ENCODE peak calls at places on chromosomes 4 and X, in four cellular contexts. F, Z, D and H are unnamed samples.

GRCh38 chr4:6855692-6856297 is 53.8 kb upstream of the TBC1D14 start:
- DNase-seq in F (peak), Z (peak), D (peak), H (peak)

GRCh38 chr4:165085946-165086345 is 26.7 kb downstream of the TMEM192 start:
- DNase-seq in F (no peak), Z (no peak), D (no peak), H (no peak)

GRCh38 chrX:119646515-119646914 is 40.3 kb upstream of the NKRF start:
- DNase-seq in F (no peak), Z (no peak), D (no peak), H (no peak)

GRCh38 chr4:38782452-38783108 is at the start of gene TLR10:
- DNase-seq in F (peak), Z (peak), D (peak), H (peak)

GRCh38 chr4:89298788-89299152 is 8.8 kb downstream of the GPRIN3 start:
- DNase-seq in F (no peak), Z (no peak), D (no peak), H (no peak)

GRCh38 chr4:15776871-15777648 is 1.1 kb upstream of the CD38 start:
- DNase-seq in F (no peak), Z (no peak), D (no peak), H (no peak)

GRCh38 chr4:140645614-140646412 is 77.1 kb upstream of the UCP1 start:
- DNase-seq in F (no peak), Z (no peak), D (peak), H (peak)

GRCh38 chr4:158169516-158169915 is 3.3 kb downstream of the GASK1B start:
- DNase-seq in F (no peak), Z (no peak), D (no peak), H (no peak)

GRCh38 chr4:57442834-57443291 is 332.7 kb upstream of the IGFBP7 start:
- DNase-seq in F (peak), Z (peak), D (peak), H (peak)
- TF ChIP-seq MAZ in F (no peak), Z (no peak), D (no peak), H (no peak)

DNA sequence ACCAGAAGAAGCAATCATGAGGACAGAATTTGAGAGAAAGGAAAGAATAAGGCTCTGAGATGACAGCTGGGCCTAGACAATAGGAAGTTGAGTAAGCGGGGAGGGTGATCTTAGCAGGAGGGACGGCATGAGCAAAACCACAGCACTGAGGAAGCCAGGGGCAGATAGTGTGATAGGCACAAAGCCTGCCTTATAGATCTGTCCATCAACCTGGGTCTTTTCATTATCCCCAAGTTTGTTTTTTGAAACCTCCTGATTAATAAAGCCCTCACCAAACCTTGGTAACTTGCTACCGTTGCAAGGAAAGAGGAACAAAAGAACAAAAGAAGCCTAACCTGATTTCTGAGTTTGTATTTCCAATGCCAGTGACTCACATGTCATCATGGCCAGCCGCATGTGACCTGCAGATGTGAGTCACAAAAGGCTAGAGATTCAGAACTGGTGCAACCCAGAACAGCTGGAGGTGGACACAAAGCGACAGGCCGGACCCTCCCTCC is 55.7 kb upstream of the PPARGC1A start:
- DNase-seq in F (no peak), Z (no peak), D (peak), H (peak)
- TF ChIP-seq MAZ in F (no peak), Z (no peak), D (no peak), H (no peak)

DNA sequence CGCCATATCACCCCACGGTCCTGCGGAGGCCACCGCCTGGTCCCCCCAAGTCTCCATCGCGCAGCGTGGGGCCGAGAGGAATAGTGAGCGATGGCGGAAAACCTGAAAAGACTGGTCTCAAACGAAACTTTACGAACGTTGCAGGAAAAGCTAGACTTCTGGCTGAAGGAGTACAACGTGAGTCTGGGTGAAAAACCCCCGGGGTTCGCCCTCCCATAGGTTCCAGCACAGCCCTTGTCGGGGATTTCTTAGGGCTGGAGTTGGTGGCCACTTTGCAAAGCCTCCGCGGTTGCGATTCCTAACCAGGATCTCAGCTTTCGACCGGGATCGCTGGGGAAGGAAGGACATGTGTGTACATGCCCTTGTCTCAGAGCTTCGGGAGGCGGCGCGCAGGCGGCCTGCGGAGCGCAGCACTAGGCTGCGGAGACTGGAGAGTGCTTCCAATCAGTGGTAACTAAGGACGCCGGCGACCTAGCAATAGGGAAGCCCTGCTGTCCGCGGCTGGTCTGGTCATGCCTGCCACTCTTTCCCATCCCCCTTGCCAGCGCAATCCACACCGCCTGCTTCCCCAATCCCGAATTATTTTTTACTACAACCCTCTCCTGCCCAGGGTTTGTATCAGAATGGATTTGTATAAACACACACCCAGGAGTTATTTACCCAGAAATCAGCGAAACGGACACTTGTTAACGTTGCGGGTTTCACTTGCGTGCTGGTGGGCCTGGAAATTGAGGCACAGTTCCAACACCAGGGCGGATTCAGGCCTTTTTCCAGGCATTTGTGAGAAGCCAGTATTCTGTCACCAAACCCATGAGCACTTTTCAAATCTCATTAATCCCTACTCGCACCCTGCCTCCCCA is 741 bp downstream of the SPATA18 start:
- DNase-seq in F (peak), Z (no peak), D (peak), H (peak)
- TF ChIP-seq MAZ in F (no peak), Z (no peak), D (no peak), H (no peak)

GRCh38 chrX:12791253-12792228 is at the start of gene PRPS2:
- DNase-seq in F (peak), Z (peak), D (peak), H (peak)
- TF ChIP-seq MAZ in F (no peak), Z (peak), D (peak), H (peak)

GRCh38 chr4:125140966-125141495 is 173.7 kb upstream of the FAT4 start:
- DNase-seq in F (no peak), Z (no peak), D (no peak), H (peak)
- TF ChIP-seq MAZ in F (no peak), Z (no peak), D (no peak), H (no peak)

DNA sequence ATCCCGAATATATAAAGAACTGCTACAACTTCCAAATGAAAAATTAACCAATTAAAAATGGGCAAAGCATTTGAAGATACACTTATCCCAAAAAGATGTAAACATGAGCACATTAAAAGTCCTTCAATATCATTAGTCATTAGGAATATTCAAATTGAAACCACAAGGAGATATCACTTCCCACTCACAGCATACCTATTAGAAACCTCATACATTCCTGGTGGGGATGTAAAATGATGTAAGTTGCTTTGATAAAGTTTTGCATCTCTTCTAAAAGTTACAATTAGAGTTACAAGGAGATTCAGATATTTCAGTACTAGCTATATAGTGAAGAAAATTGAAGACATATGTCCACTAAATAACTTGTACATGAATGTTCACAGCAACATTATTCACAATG is 1109.3 kb upstream of the LCORL start:
- DNase-seq in F (no peak), Z (no peak), D (no peak), H (peak)
- TF ChIP-seq MAZ in F (no peak), Z (no peak), D (no peak), H (no peak)